ENCODE peak calls at places on chromosomes 4 and X, in four cellular contexts. One of them, this sample, is unnamed.

GRCh38 chr4:69832326-69833030 is 27.5 kb downstream of the SULT1E1 start:
- DNase-seq in HepG2: peak; percentile 99
- DNase-seq in K562: no peak
- DNase-seq in GM12878: no peak
- DNase-seq in this sample: no peak

GRCh38 chr4:70945046-70945445 is 42.9 kb downstream of the MOB1B start:
- DNase-seq in HepG2: no peak
- DNase-seq in K562: no peak
- DNase-seq in GM12878: no peak
- DNase-seq in this sample: no peak

GRCh38 chr4:121656269-121656641 is 40.5 kb downstream of the ANXA5 start:
- DNase-seq in K562: peak; percentile 64
- DNase-seq in GM12878: peak; percentile 7
- DNase-seq in HepG2: peak; percentile 50
- DNase-seq in this sample: peak; percentile 33

GRCh38 chr4:95204267-95204835 is 344.4 kb downstream of the UNC5C start:
- DNase-seq in HepG2: no peak
- DNase-seq in K562: no peak
- DNase-seq in GM12878: no peak
- DNase-seq in this sample: no peak

GRCh38 chr4:163486321-163486720 is 8.2 kb upstream of the TMA16 start:
- DNase-seq in K562: no peak
- DNase-seq in HepG2: no peak
- DNase-seq in GM12878: no peak
- DNase-seq in this sample: no peak

GRCh38 chr4:57131849-57132745 is 21.9 kb upstream of the IGFBP7 start:
- DNase-seq in GM12878: no peak
- DNase-seq in K562: no peak
- DNase-seq in HepG2: peak; percentile 18
- DNase-seq in this sample: no peak

GRCh38 chr4:70544279-70544870 is 26.0 kb downstream of the AMTN start:
- DNase-seq in K562: peak; percentile 18
- DNase-seq in GM12878: no peak
- DNase-seq in HepG2: peak; percentile 17
- DNase-seq in this sample: no peak

GRCh38 chr4:48665555-48666186 is 114.4 kb downstream of the FRYL start:
- DNase-seq in GM12878: no peak
- DNase-seq in K562: no peak
- DNase-seq in HepG2: no peak
- DNase-seq in this sample: no peak

GRCh38 chr4:78437608-78438088 is 113.9 kb upstream of the ANXA3 start:
- DNase-seq in K562: no peak
- DNase-seq in GM12878: no peak
- DNase-seq in HepG2: no peak
- DNase-seq in this sample: no peak

GRCh38 chr4:150573534-150573933 is 8.4 kb upstream of the MAB21L2 start:
- DNase-seq in GM12878: no peak
- DNase-seq in K562: no peak
- DNase-seq in HepG2: no peak
- DNase-seq in this sample: no peak

GRCh38 chr4:108828620-108829019 is 65.8 kb upstream of the ETNPPL start:
- DNase-seq in HepG2: no peak
- DNase-seq in GM12878: no peak
- DNase-seq in K562: peak; percentile 18
- DNase-seq in this sample: no peak

GRCh38 chr4:8557151-8558076 is 22.8 kb upstream of the GPR78 start:
- DNase-seq in HepG2: no peak
- DNase-seq in GM12878: no peak
- DNase-seq in K562: no peak
- DNase-seq in this sample: no peak

GRCh38 chrX:47611926-47612325 is 7.7 kb downstream of the SYN1 start:
- DNase-seq in HepG2: no peak
- DNase-seq in K562: no peak
- DNase-seq in GM12878: no peak
- DNase-seq in this sample: no peak

GRCh38 chr4:89823416-89823815 is 13.5 kb downstream of the SNCA start:
- DNase-seq in GM12878: no peak
- DNase-seq in K562: peak; percentile 5
- DNase-seq in HepG2: no peak
- DNase-seq in this sample: no peak

GRCh38 chr4:42632653-42633382 is 24.1 kb downstream of the ATP8A1 start:
- DNase-seq in HepG2: no peak
- DNase-seq in GM12878: no peak
- DNase-seq in K562: no peak
- DNase-seq in this sample: no peak

GRCh38 chrX:41931591-41931990 is 8.2 kb upstream of the CASK start:
- DNase-seq in K562: no peak
- DNase-seq in HepG2: no peak
- DNase-seq in GM12878: no peak
- DNase-seq in this sample: no peak

GRCh38 chrX:133926809-133927208 is 58.6 kb downstream of the GPC3 start:
- DNase-seq in GM12878: no peak
- DNase-seq in K562: peak; percentile 0
- DNase-seq in HepG2: no peak
- DNase-seq in this sample: no peak

GRCh38 chr4:34250562-34250961 is 1993.8 kb downstream of the ARAP2 start:
- DNase-seq in K562: no peak
- DNase-seq in HepG2: no peak
- DNase-seq in GM12878: no peak
- DNase-seq in this sample: no peak

GRCh38 chr4:142944565-142944964 is 98.5 kb upstream of the INPP4B start:
- DNase-seq in GM12878: no peak
- DNase-seq in HepG2: no peak
- DNase-seq in K562: no peak
- DNase-seq in this sample: no peak

GRCh38 chr4:107035711-107036601 is at the start of gene DKK2:
- DNase-seq in K562: no peak
- DNase-seq in HepG2: no peak
- DNase-seq in GM12878: no peak
- DNase-seq in this sample: peak; percentile 40

GRCh38 chr4:173218411-173219125 is 50.0 kb downstream of the GALNT7 start:
- DNase-seq in K562: peak; percentile 88
- DNase-seq in GM12878: no peak
- DNase-seq in HepG2: no peak
- DNase-seq in this sample: no peak

GRCh38 chr4:105107105-105107856 is 39.4 kb upstream of the TET2 start:
- DNase-seq in HepG2: no peak
- DNase-seq in K562: no peak
- DNase-seq in GM12878: no peak
- DNase-seq in this sample: no peak

GRCh38 chrX:131633285-131633917 is 89.5 kb downstream of the OR13H1 start:
- DNase-seq in HepG2: peak; percentile 29
- DNase-seq in GM12878: peak; percentile 4
- DNase-seq in K562: peak; percentile 70
- DNase-seq in this sample: peak; percentile 51

GRCh38 chr4:11769425-11769824 is 340.7 kb upstream of the HS3ST1 start:
- DNase-seq in GM12878: no peak
- DNase-seq in K562: no peak
- DNase-seq in HepG2: no peak
- DNase-seq in this sample: no peak

GRCh38 chrX:12447448-12448154 is 309.3 kb downstream of the FRMPD4 start:
- DNase-seq in HepG2: no peak
- DNase-seq in K562: no peak
- DNase-seq in GM12878: no peak
- DNase-seq in this sample: no peak

GRCh38 chr4:86223472-86223871 is 136.4 kb downstream of the MAPK10 start:
- DNase-seq in HepG2: peak; percentile 38
- DNase-seq in K562: peak; percentile 62
- DNase-seq in GM12878: no peak
- DNase-seq in this sample: peak; percentile 11

GRCh38 chr4:100875296-100876040 is 357.6 kb upstream of the EMCN start:
- DNase-seq in HepG2: no peak
- DNase-seq in GM12878: no peak
- DNase-seq in K562: no peak
- DNase-seq in this sample: no peak

GRCh38 chrX:12080265-12080664 is 58.0 kb upstream of the FRMPD4 start:
- DNase-seq in GM12878: no peak
- DNase-seq in K562: peak; percentile 8
- DNase-seq in HepG2: peak; percentile 2
- DNase-seq in this sample: peak; percentile 18

GRCh38 chr4:173879286-173879908 is 349.4 kb upstream of the HAND2 start:
- DNase-seq in HepG2: no peak
- DNase-seq in K562: no peak
- DNase-seq in GM12878: no peak
- DNase-seq in this sample: no peak

GRCh38 chr4:68734095-68734494 is 63.6 kb upstream of the UGT2B15 start:
- DNase-seq in GM12878: peak; percentile 15
- DNase-seq in HepG2: peak; percentile 12
- DNase-seq in K562: no peak
- DNase-seq in this sample: no peak

DNA sequence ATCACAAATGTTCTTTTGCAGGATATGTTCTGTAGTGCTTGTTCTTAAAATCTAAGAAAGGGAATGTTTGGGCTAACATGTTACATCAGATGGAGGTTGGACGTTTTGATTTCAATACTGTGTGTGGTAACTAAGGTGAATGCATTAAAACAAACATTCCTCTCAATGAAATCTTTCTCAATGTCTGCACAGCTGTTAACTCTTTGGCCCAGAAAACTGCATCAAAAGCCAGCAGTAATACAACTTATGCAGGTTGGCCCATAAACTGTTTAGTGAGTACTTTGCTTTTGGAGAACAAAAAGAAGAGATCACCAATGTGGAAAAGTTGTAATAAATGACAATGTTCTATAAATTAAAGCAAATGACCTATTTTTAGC is 18.1 kb downstream of the ARSJ start:
- DNase-seq in HepG2: no peak
- DNase-seq in GM12878: no peak
- DNase-seq in K562: no peak
- DNase-seq in this sample: no peak
- TF ChIP-seq POLR2AphosphoS5 in HepG2: no peak
- TF ChIP-seq POLR2AphosphoS5 in GM12878: no peak
- TF ChIP-seq POLR2AphosphoS5 in K562: no peak
- TF ChIP-seq POLR2AphosphoS5 in this sample: no peak

DNA sequence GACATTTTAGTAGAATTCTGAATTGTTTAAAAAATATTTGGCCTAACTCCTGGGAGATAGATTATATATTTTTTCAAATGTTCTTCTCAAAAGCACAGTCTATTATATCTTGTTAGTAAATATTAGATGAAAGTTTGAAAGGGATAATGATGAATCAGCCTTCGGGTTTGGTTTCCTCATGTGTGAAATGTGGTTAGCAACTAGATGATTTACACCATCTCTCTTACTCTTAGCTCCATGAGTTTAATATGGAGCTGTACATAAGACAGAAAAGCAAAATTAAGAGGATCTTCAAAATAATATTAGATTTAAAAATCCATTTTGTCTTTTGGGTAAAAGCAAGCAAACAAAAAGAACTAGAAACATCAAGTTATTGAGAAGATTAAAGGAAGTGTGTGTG is 120.8 kb upstream of the SFRP2 start:
- DNase-seq in GM12878: no peak
- DNase-seq in K562: no peak
- DNase-seq in HepG2: no peak
- DNase-seq in this sample: no peak
- TF ChIP-seq NFIC in GM12878: no peak
- TF ChIP-seq NFIC in K562: no peak
- TF ChIP-seq NFIC in HepG2: no peak
- TF ChIP-seq NFIC in this sample: no peak

GRCh38 chr4:76306882-76307669 is 543 bp downstream of the STBD1 start:
- DNase-seq in K562: no peak
- DNase-seq in GM12878: no peak
- DNase-seq in HepG2: peak; percentile 19
- DNase-seq in this sample: peak; percentile 77

GRCh38 chr4:76308548-76308947 is 2.0 kb downstream of the STBD1 start:
- DNase-seq in GM12878: no peak
- DNase-seq in K562: peak; percentile 71
- DNase-seq in HepG2: peak; percentile 87
- DNase-seq in this sample: peak; percentile 28

GRCh38 chr4:76305033-76305687 is 1.4 kb upstream of the STBD1 start:
- DNase-seq in GM12878: no peak
- DNase-seq in HepG2: no peak
- DNase-seq in K562: no peak
- DNase-seq in this sample: no peak

GRCh38 chr4:76307670-76308014 is 1.1 kb downstream of the STBD1 start:
- DNase-seq in GM12878: no peak
- DNase-seq in HepG2: no peak
- DNase-seq in K562: no peak
- DNase-seq in this sample: peak; percentile 68

DNA sequence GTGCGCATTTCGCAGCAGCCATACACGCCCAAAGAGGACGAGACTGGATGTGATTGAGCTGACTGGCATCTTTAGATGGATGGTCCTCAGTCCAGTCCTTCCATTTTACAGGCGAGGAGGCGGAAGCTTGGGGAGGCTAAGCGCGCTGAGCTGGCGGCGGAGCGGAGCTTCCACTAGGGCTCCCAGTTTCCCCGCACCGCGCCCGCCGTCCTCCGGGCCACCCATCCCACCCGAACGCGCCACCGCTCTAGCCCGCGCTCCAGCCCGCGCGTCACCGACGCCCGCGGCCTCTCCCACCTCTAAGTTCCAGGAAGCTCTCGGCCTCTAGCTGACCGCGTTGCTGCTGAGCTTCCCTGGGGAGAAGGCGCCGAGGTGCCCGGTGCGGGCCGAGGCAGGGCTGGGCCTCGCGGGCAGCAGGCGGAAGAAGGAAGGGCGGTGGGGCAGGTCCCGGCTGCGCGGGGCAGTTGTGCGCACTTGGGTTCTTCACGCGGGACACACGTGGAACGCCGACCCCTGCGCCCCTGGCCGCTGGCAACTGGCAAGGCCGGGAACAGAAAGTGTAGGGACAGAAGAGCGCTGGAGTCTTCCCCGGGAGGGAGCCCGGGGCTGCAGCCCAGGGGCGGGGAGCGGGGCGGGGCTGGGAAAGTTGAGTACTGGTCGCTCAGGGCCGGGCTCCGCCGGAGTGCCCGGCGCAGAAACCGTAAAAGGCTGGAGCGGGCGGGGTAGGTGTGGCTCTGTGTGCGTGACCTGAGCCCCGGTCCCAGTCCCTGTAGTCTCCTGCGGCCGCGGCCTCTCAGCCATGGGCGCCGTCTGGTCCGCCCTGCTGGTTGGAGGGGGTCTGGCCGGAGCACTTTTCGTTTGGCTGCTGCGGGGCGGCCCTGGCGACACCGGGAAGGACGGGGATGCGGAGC is at the start of gene STBD1:
- DNase-seq in K562: peak; percentile 46
- DNase-seq in HepG2: peak; percentile 68
- DNase-seq in GM12878: no peak
- DNase-seq in this sample: peak; percentile 86
- TF ChIP-seq POLR2AphosphoS5 in K562: no peak
- TF ChIP-seq POLR2AphosphoS5 in HepG2: peak; percentile 56
- TF ChIP-seq POLR2AphosphoS5 in GM12878: no peak
- TF ChIP-seq POLR2AphosphoS5 in this sample: peak; percentile 53

GRCh38 chrX:38124000-38124399 is 96.7 kb downstream of the SRPX start:
- DNase-seq in GM12878: no peak
- DNase-seq in HepG2: no peak
- DNase-seq in K562: no peak
- DNase-seq in this sample: peak; percentile 3
- TF ChIP-seq NFIC in GM12878: no peak
- TF ChIP-seq NFIC in HepG2: no peak
- TF ChIP-seq NFIC in K562: no peak
- TF ChIP-seq NFIC in this sample: no peak